ENCODE peak calls at places on chromosomes 1 and 21, in six cellular contexts. S is breast epithelium, N is mesendoderm, I is GM23338, M is SK-N-MC, H is upper lobe of right lung. R is an unnamed sample.

GRCh38 chr1:165633624-165634023 is 2.6 kb downstream of the MGST3 start:
- DNase-seq in I (no peak), S (no peak), M (no peak), H (no peak), N (no peak), R (no peak)

GRCh38 chr1:175035860-175036259 is 12.6 kb upstream of the MRPS14 start:
- DNase-seq in S (no peak), I (no peak), M (no peak), H (no peak), N (no peak), R (no peak)

GRCh38 chr1:156848461-156849150 is 10.3 kb downstream of the INSRR start:
- DNase-seq in H (peak; percentile 81), M (no peak), N (peak; percentile 57), S (no peak), I (peak; percentile 85), R (no peak)

GRCh38 chr1:51600954-51601353 is 15.9 kb upstream of the OSBPL9 start:
- DNase-seq in H (no peak), M (no peak), N (no peak), S (no peak), I (no peak), R (no peak)

GRCh38 chr1:174206148-174206826 is 47.0 kb downstream of the RABGAP1L start:
- DNase-seq in S (no peak), I (no peak), N (no peak), M (no peak), H (no peak), R (no peak)

GRCh38 chr1:2935184-2935583 is 86.1 kb upstream of the ACTRT2 start:
- DNase-seq in H (no peak), I (no peak), M (no peak), N (no peak), S (no peak), R (no peak)

GRCh38 chr1:27343639-27344025 is 1.8 kb downstream of the SYTL1 start:
- DNase-seq in N (no peak), I (no peak), H (no peak), S (peak; percentile 47), M (no peak), R (no peak)

GRCh38 chr21:29378814-29379213 is 80.1 kb downstream of the BACH1 start:
- DNase-seq in I (no peak), S (no peak), H (no peak), M (no peak), N (no peak), R (no peak)

GRCh38 chr21:41659791-41660560 is 106.9 kb downstream of the RIPK4 start:
- DNase-seq in I (no peak), H (no peak), M (no peak), S (no peak), N (no peak), R (no peak)

GRCh38 chr21:31159808-31160207 is 121.5 kb upstream of the KRTAP19-8 start:
- DNase-seq in I (no peak), N (no peak), M (no peak), H (no peak), S (no peak), R (no peak)

GRCh38 chr1:243264718-243265117 is 8.9 kb downstream of the SDCCAG8 start:
- DNase-seq in M (no peak), S (no peak), I (no peak), N (peak; percentile 54), H (no peak), R (no peak)

GRCh38 chr1:151756291-151756690 is 7.0 kb downstream of the MRPL9 start:
- DNase-seq in I (no peak), S (no peak), M (no peak), H (no peak), N (no peak), R (no peak)

GRCh38 chr1:209721406-209721805 is 16.8 kb downstream of the HSD11B1 start:
- DNase-seq in I (no peak), M (no peak), H (no peak), S (no peak), N (no peak), R (no peak)

GRCh38 chr1:218878369-218878768 is 295.3 kb upstream of the LYPLAL1 start:
- DNase-seq in I (no peak), N (no peak), M (no peak), S (no peak), H (no peak), R (no peak)

GRCh38 chr21:40923361-40923760 is 76.4 kb upstream of the DSCAM start:
- DNase-seq in M (peak; percentile 88), I (no peak), H (no peak), N (no peak), S (no peak), R (no peak)

GRCh38 chr1:227779651-227780050 is 35.8 kb upstream of the PRSS38 start:
- DNase-seq in H (peak; percentile 25), I (no peak), M (no peak), N (no peak), S (peak; percentile 46), R (no peak)

GRCh38 chr1:17233675-17234074 is 15.2 kb upstream of the PADI3 start:
- DNase-seq in I (no peak), S (peak; percentile 88), N (peak; percentile 28), H (peak; percentile 85), M (no peak), R (peak; percentile 22)

GRCh38 chr1:93437976-93438605 is 9.8 kb upstream of the FNBP1L start:
- DNase-seq in M (peak; percentile 45), N (peak; percentile 42), S (no peak), H (no peak), I (peak; percentile 64), R (no peak)

GRCh38 chr1:89065077-89065868 is at the start of gene GBP1:
- DNase-seq in S (no peak), H (no peak), M (no peak), I (no peak), N (no peak), R (no peak)

GRCh38 chr1:119475866-119476439 is 31.1 kb upstream of the HSD3B1 start:
- DNase-seq in I (peak; percentile 95), S (peak; percentile 53), H (peak; percentile 73), N (peak; percentile 88), M (no peak), R (no peak)

GRCh38 chr1:237093706-237094105 is 51.7 kb downstream of the RYR2 start:
- DNase-seq in I (no peak), H (no peak), M (no peak), S (no peak), N (no peak), R (no peak)

GRCh38 chr1:91217911-91218310 is 186.7 kb downstream of the HFM1 start:
- DNase-seq in I (no peak), N (no peak), H (no peak), M (no peak), S (no peak), R (no peak)

GRCh38 chr1:247448107-247448778 is 9.7 kb downstream of the OR2B11 start:
- DNase-seq in S (peak; percentile 65), H (peak; percentile 86), I (peak; percentile 90), M (no peak), N (peak; percentile 88), R (peak; percentile 54)

GRCh38 chr1:31027693-31028526 is 37.6 kb downstream of the PUM1 start:
- DNase-seq in N (no peak), M (no peak), I (no peak), H (no peak), S (no peak), R (no peak)

GRCh38 chr1:31032266-31032665 is 33.3 kb downstream of the PUM1 start:
- DNase-seq in H (no peak), M (no peak), I (no peak), S (no peak), N (no peak), R (no peak)

GRCh38 chr1:31031330-31032143 is 34.0 kb downstream of the PUM1 start:
- DNase-seq in N (peak; percentile 26), H (no peak), S (no peak), I (peak; percentile 46), M (no peak), R (no peak)

GRCh38 chr1:31033573-31033972 is 31.9 kb downstream of the PUM1 start:
- DNase-seq in M (no peak), H (no peak), I (peak; percentile 32), N (peak; percentile 26), S (no peak), R (no peak)

DNA sequence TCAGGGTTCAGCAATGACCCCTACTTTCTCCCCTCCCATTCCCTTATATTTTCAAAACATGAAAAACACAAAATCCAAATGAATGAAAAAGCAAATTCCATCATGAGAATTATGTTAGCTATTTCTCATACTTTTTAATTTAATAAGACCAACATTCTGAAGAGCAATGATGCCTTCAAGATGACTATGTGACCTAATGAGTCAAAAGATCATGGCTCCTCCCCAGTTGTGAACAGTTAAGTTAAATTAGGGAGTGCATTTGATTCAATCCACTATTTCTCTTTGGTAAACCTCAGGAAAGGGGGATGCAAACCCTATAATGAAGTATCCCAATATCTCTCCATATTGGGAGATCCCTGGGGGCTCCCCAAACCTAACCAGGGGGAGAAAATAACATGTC is 36.5 kb downstream of the PUM1 start:
- DNase-seq in N (no peak), S (no peak), M (no peak), H (no peak), I (no peak), R (no peak)
- H3K27ac ChIP-seq in N (no peak overlapping the region), S (peak overlapping the region; percentile 51), M (no peak overlapping the region), H (no peak overlapping the region), I (peak overlapping the region; percentile 18), R (no peak overlapping the region)

GRCh38 chr1:24308365-24309015 is 10.7 kb upstream of the GRHL3 start:
- DNase-seq in N (peak; percentile 93), I (peak; percentile 88), S (no peak), H (no peak), M (no peak), R (no peak)
- H3K27ac ChIP-seq in N (peak overlapping the region; percentile 66), I (peak overlapping the region; percentile 40), S (no peak overlapping the region), H (no peak overlapping the region), M (no peak overlapping the region), R (no peak overlapping the region)

GRCh38 chr1:84301759-84302380 is 362 bp downstream of the SAMD13 start:
- DNase-seq in I (no peak), H (no peak), M (no peak), N (no peak), S (no peak), R (no peak)
- H3K27ac ChIP-seq in I (no peak overlapping the region), H (peak overlapping the region; percentile 38), M (peak overlapping the region; percentile 91), N (no peak overlapping the region), S (peak overlapping the region; percentile 56), R (peak overlapping the region; percentile 58)

GRCh38 chr1:110463695-110464094 is 12.7 kb downstream of the PROK1 start:
- DNase-seq in S (no peak), I (no peak), H (no peak), N (no peak), M (no peak), R (no peak)

GRCh38 chr1:110462093-110462492 is 11.1 kb downstream of the PROK1 start:
- DNase-seq in M (no peak), H (no peak), N (no peak), S (no peak), I (no peak), R (no peak)

GRCh38 chr1:110464340-110464739 is 13.4 kb downstream of the PROK1 start:
- DNase-seq in I (no peak), M (no peak), H (no peak), N (no peak), S (no peak), R (no peak)

GRCh38 chr1:110465038-110465813 is 14.3 kb downstream of the PROK1 start:
- DNase-seq in S (no peak), M (no peak), N (peak; percentile 17), H (no peak), I (peak; percentile 39), R (no peak)

DNA sequence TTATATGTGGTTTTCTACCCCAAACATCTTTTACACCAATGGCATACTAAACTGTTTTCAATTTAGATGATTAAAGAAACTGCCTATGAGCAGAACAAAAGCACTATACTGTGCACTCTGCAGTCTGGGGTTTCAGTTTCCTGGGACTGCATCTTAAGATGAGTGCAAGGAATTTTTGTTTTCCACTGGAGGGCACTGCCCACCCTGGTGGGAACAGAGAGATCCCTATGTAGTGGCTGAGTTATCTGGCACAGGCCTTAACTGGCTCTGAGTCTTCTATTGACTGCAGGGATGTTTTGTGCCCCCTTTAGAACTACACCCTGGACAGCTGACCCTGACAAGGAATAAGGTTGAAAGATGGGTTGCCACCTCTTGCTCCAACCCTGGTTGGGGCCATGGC is 12.0 kb downstream of the PROK1 start:
- DNase-seq in H (no peak), I (no peak), S (no peak), N (no peak), M (no peak), R (no peak)
- H3K27ac ChIP-seq in H (no peak overlapping the region), I (no peak overlapping the region), S (no peak overlapping the region), N (no peak overlapping the region), M (no peak overlapping the region), R (no peak overlapping the region)

R was measured in uterus.